ENCODE peak calls at places on chromosomes 16 and 17, in six cellular contexts. V is A549, F is upper lobe of left lung, E is HepG2, D is GM12878, O is K562. K is an unnamed sample.

GRCh38 chr17:19579867-19580565 is 46.4 kb downstream of the SLC47A1 start:
- ATAC-seq in V (no peak), F (peak; percentile 89), E (no peak), D (no peak), O (no peak), K (peak; percentile 77)

GRCh38 chr17:10069301-10069700 is 129.1 kb downstream of the GAS7 start:
- ATAC-seq in V (no peak), F (peak; percentile 78), E (no peak), D (no peak), O (no peak), K (peak; percentile 74)

GRCh38 chr17:29620271-29620670 is 2.4 kb downstream of the CORO6 start:
- ATAC-seq in V (no peak), F (no peak), E (no peak), D (no peak), O (no peak), K (no peak)

GRCh38 chr17:65463242-65463641 is 98.2 kb downstream of the AXIN2 start:
- ATAC-seq in V (no peak), F (peak; percentile 96), E (no peak), D (no peak), O (no peak), K (peak; percentile 95)

GRCh38 chr17:27257031-27257357 is 36.9 kb upstream of the WSB1 start:
- ATAC-seq in V (peak; percentile 52), F (peak; percentile 6), E (peak; percentile 41), D (no peak), O (peak; percentile 43), K (peak; percentile 13)

GRCh38 chr17:44920565-44920940 is 5.3 kb upstream of the GFAP start:
- ATAC-seq in V (peak; percentile 1), F (no peak), E (no peak), D (peak; percentile 74), O (no peak), K (no peak)

GRCh38 chr17:29585080-29585751 is 4.2 kb downstream of the GIT1 start:
- ATAC-seq in V (no peak), F (no peak), E (no peak), D (no peak), O (no peak), K (no peak)

GRCh38 chr16:57775661-57776469 is 26.4 kb downstream of the KIFC3 start:
- ATAC-seq in V (peak; percentile 74), F (peak; percentile 34), E (peak; percentile 88), D (peak; percentile 89), O (peak; percentile 79), K (peak; percentile 40)

GRCh38 chr17:18005496-18005895 is 32.8 kb downstream of the DRC3 start:
- ATAC-seq in V (no peak), F (no peak), E (no peak), D (no peak), O (no peak), K (no peak)

GRCh38 chr16:9113707-9114106 is 22.3 kb downstream of the HAPSTR1 start:
- ATAC-seq in V (no peak), F (no peak), E (no peak), D (no peak), O (no peak), K (no peak)

GRCh38 chr17:67578058-67578457 is 139.7 kb upstream of the NOL11 start:
- ATAC-seq in V (no peak), F (no peak), E (no peak), D (peak; percentile 55), O (no peak), K (no peak)

GRCh38 chr16:49356728-49357488 is 16.7 kb upstream of the C16orf78 start:
- ATAC-seq in V (no peak), F (no peak), E (peak; percentile 44), D (no peak), O (no peak), K (no peak)

GRCh38 chr17:27488263-27488662 is 32.0 kb downstream of the KSR1 start:
- ATAC-seq in V (no peak), F (peak; percentile 42), E (no peak), D (no peak), O (no peak), K (peak; percentile 49)

GRCh38 chr16:15993541-15993940 is 44.1 kb downstream of the ABCC1 start:
- ATAC-seq in V (no peak), F (peak; percentile 4), E (no peak), D (no peak), O (no peak), K (no peak)

GRCh38 chr17:65550758-65551157 is 10.7 kb downstream of the AXIN2 start:
- ATAC-seq in V (no peak), F (no peak), E (no peak), D (no peak), O (no peak), K (no peak)

GRCh38 chr17:66737524-66737923 is 97.4 kb upstream of the CACNG5 start:
- ATAC-seq in V (no peak), F (peak; percentile 84), E (no peak), D (no peak), O (no peak), K (no peak)

GRCh38 chr17:29412780-29413565 is 22.8 kb downstream of the TAOK1 start:
- ATAC-seq in V (peak; percentile 37), F (no peak), E (no peak), D (no peak), O (no peak), K (no peak)

GRCh38 chr16:29990033-29990432 is 5.4 kb downstream of the HIRIP3 start:
- ATAC-seq in V (no peak), F (no peak), E (no peak), D (no peak), O (no peak), K (no peak)

GRCh38 chr16:16033208-16033717 is 83.8 kb downstream of the ABCC1 start:
- ATAC-seq in V (peak; percentile 18), F (no peak), E (no peak), D (peak; percentile 46), O (no peak), K (no peak)

GRCh38 chr17:75242461-75243042 is 18.9 kb downstream of the GGA3 start:
- ATAC-seq in V (no peak), F (no peak), E (no peak), D (no peak), O (no peak), K (no peak)

GRCh38 chr17:1744551-1745512 is 2.2 kb downstream of the SERPINF2 start:
- ATAC-seq in V (peak; percentile 18), F (peak; percentile 17), E (no peak), D (no peak), O (no peak), K (no peak)

GRCh38 chr16:85680352-85680944 is 8.3 kb downstream of the GINS2 start:
- ATAC-seq in V (no peak), F (no peak), E (peak; percentile 11), D (peak; percentile 47), O (no peak), K (no peak)

GRCh38 chr16:29745126-29745852 is 501 bp downstream of the C16orf54 start:
- ATAC-seq in V (no peak), F (peak; percentile 74), E (no peak), D (peak; percentile 79), O (no peak), K (no peak)

GRCh38 chr17:4488989-4489595 is 9.6 kb upstream of the SPNS2 start:
- ATAC-seq in V (no peak), F (peak; percentile 43), E (no peak), D (no peak), O (no peak), K (no peak)

GRCh38 chr16:68923116-68923515 is 79.8 kb downstream of the TANGO6 start:
- ATAC-seq in V (no peak), F (no peak), E (no peak), D (no peak), O (no peak), K (no peak)

GRCh38 chr16:70772493-70772892 is 28.5 kb downstream of the VAC14 start:
- ATAC-seq in V (no peak), F (no peak), E (no peak), D (no peak), O (no peak), K (no peak)

GRCh38 chr17:13638855-13639458 is 37.2 kb upstream of the HS3ST3A1 start:
- ATAC-seq in V (no peak), F (no peak), E (no peak), D (no peak), O (peak; percentile 69), K (no peak)

GRCh38 chr16:14658063-14658462 is 25.3 kb downstream of the BFAR start:
- ATAC-seq in V (no peak), F (no peak), E (no peak), D (peak; percentile 100), O (peak; percentile 100), K (no peak)
- TF ChIP-seq EP300 in V (no peak), F (peak; percentile 82), E (no peak), D (no peak), O (no peak), K (no peak)

GRCh38 chr17:43583332-43583731 is 37.2 kb upstream of the ETV4 start:
- ATAC-seq in V (no peak), F (no peak), E (no peak), D (no peak), O (no peak), K (no peak)
- TF ChIP-seq POLR2A in V (no peak), F (no peak), E (no peak), D (no peak), O (no peak), K (no peak)

GRCh38 chr16:3874794-3875692 is 5.5 kb downstream of the CREBBP start:
- ATAC-seq in V (no peak), F (no peak), E (no peak), D (no peak), O (no peak), K (no peak)

GRCh38 chr16:3876160-3876559 is 4.4 kb downstream of the CREBBP start:
- ATAC-seq in V (no peak), F (no peak), E (no peak), D (no peak), O (no peak), K (no peak)

GRCh38 chr16:3874242-3874641 is 6.3 kb downstream of the CREBBP start:
- ATAC-seq in V (no peak), F (no peak), E (peak; percentile 23), D (peak; percentile 7), O (no peak), K (no peak)

GRCh38 chr16:3878610-3879009 is 1.9 kb downstream of the CREBBP start:
- ATAC-seq in V (no peak), F (no peak), E (no peak), D (peak; percentile 32), O (no peak), K (no peak)

GRCh38 chr16:3876695-3877094 is 3.8 kb downstream of the CREBBP start:
- ATAC-seq in V (no peak), F (no peak), E (no peak), D (peak; percentile 3), O (no peak), K (no peak)
- H3K4me1 ChIP-seq in V (peaks cover 34% of the 10 kb centered on the region), F (peaks cover 83% of the 10 kb centered on the region), E (peaks cover 76% of the 10 kb centered on the region), D (peaks cover 17% of the 10 kb centered on the region), O (peaks cover 18% of the 10 kb centered on the region), K (peaks cover 79% of the 10 kb centered on the region)

DNA sequence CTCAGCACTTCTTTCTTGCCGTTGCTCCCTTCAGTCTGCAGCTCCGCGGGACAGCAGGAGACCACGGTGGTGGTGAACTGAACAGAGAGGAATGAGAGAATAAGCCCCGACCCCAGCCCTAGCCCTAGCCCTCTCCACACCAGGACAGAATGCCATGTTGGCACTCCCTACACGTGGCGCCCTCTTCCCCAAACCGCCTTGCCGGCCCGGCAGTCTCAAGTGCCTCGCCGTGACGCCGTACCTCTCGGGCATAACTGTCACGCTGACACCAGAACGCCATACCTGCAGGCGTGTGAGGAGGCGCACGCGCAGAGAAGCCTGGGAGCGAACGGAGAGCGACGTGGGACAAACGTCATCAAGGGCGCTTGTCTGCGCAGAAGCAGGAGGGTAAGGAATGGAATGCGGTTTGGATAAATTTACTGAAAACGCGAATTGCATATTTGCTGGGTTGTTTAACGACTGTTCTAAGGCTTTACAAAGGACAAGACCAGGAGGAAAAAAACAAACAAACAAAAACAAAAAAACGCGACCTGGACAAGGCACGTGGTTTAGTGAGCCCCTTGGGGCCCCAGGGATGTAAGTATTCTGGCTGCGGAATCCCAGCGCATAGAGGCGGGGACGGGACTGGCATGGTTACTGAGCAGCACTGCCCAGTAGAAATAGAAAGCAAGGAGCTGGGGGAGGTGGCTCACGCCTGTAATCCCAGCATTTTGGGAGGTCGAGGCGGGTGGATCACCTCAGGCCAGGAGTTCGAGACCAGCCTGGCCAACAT is at the start of gene AARSD1:
- ATAC-seq in V (peak; percentile 94), F (peak; percentile 98), E (peak; percentile 83), D (peak; percentile 97), O (peak; percentile 94), K (peak; percentile 97)
- TF ChIP-seq EP300 in V (no peak), F (no peak), E (no peak), D (no peak), O (no peak), K (no peak)

K was measured in gastroesophageal sphincter.